ENCODE peak calls at places on chromosomes 3 and 15, in six cellular contexts. T is K562, W is A549, P is endothelial cell of umbilical vein, R is HepG2, Y is GM12878. J is an unnamed sample.

GRCh38 chr15:67863442-67863987 is 23.7 kb upstream of the RNU6-1 start:
- DNase-seq in T (peak), W (peak), P (peak), R (peak), Y (peak), J (peak)

GRCh38 chr3:119314821-119315220 is 20.6 kb downstream of the ARHGAP31 start:
- DNase-seq in T (no peak), W (no peak), P (peak), R (no peak), Y (no peak), J (no peak)

GRCh38 chr15:79091204-79091867 is 756 bp upstream of the RASGRF1 start:
- DNase-seq in T (no peak), W (peak), P (no peak), R (no peak), Y (no peak), J (peak)

GRCh38 chr3:122754867-122755835 is 38.5 kb downstream of the HSPBAP1 start:
- DNase-seq in T (peak), W (peak), P (peak), R (peak), Y (peak), J (peak)

GRCh38 chr15:35674873-35675781 is 129.2 kb upstream of the DPH6 start:
- DNase-seq in T (peak), W (no peak), P (peak), R (no peak), Y (peak), J (no peak)

GRCh38 chr15:70149667-70150404 is 52.1 kb upstream of the TLE3 start:
- DNase-seq in T (no peak), W (no peak), P (no peak), R (no peak), Y (no peak), J (no peak)

GRCh38 chr15:65406402-65407000 is 16.2 kb downstream of the IGDCC4 start:
- DNase-seq in T (no peak), W (no peak), P (no peak), R (no peak), Y (no peak), J (peak)

GRCh38 chr3:191982481-191982880 is 521.5 kb downstream of the PYDC2 start:
- DNase-seq in T (no peak), W (no peak), P (no peak), R (no peak), Y (no peak), J (no peak)

GRCh38 chr15:76177491-76178040 is 117.8 kb downstream of the TMEM266 start:
- DNase-seq in T (no peak), W (peak), P (no peak), R (peak), Y (no peak), J (no peak)

GRCh38 chr3:187193181-187193580 is 4.1 kb upstream of the RTP1 start:
- DNase-seq in T (no peak), W (no peak), P (no peak), R (no peak), Y (no peak), J (no peak)

GRCh38 chr3:114809668-114810413 is 337.2 kb downstream of the ZBTB20 start:
- DNase-seq in T (no peak), W (no peak), P (no peak), R (peak), Y (peak), J (no peak)

GRCh38 chr3:138328341-138328740 is 1.3 kb downstream of the NME9 start:
- DNase-seq in T (peak), W (no peak), P (no peak), R (no peak), Y (no peak), J (peak)

GRCh38 chr3:159266779-159267178 is 464.9 kb downstream of the MFSD1 start:
- DNase-seq in T (peak), W (peak), P (peak), R (peak), Y (no peak), J (peak)

GRCh38 chr15:39680868-39681267 is 100.0 kb downstream of the THBS1 start:
- DNase-seq in T (no peak), W (no peak), P (no peak), R (no peak), Y (no peak), J (no peak)

GRCh38 chr15:96678386-96678785 is 347.9 kb downstream of the NR2F2 start:
- DNase-seq in T (no peak), W (no peak), P (no peak), R (no peak), Y (no peak), J (no peak)

GRCh38 chr15:62607643-62608042 is 434.9 kb upstream of the TPM1 start:
- DNase-seq in T (no peak), W (no peak), P (no peak), R (no peak), Y (no peak), J (no peak)

GRCh38 chr15:63668601-63669000 is 71.4 kb downstream of the FBXL22 start:
- DNase-seq in T (no peak), W (no peak), P (no peak), R (no peak), Y (no peak), J (no peak)

GRCh38 chr3:149152420-149152819 is 23.0 kb downstream of the HPS3 start:
- DNase-seq in T (no peak), W (no peak), P (no peak), R (no peak), Y (peak), J (peak)

GRCh38 chr3:21390136-21390535 is 360.9 kb downstream of the ZNF385D start:
- DNase-seq in T (no peak), W (no peak), P (no peak), R (no peak), Y (no peak), J (no peak)

GRCh38 chr3:159620281-159620680 is 368.4 kb upstream of the IL12A start:
- DNase-seq in T (no peak), W (no peak), P (no peak), R (no peak), Y (no peak), J (no peak)

GRCh38 chr3:181614878-181615277 is 96.8 kb upstream of the SOX2 start:
- DNase-seq in T (no peak), W (no peak), P (no peak), R (no peak), Y (no peak), J (no peak)

GRCh38 chr3:117893638-117894037 is 1141.0 kb downstream of the IGSF11 start:
- DNase-seq in T (no peak), W (no peak), P (peak), R (no peak), Y (no peak), J (no peak)

GRCh38 chr3:53040361-53040820 is 5.5 kb downstream of the SFMBT1 start:
- DNase-seq in T (no peak), W (no peak), P (no peak), R (peak), Y (no peak), J (no peak)

GRCh38 chr15:99142562-99142961 is 37.7 kb downstream of the SYNM start:
- DNase-seq in T (no peak), W (no peak), P (no peak), R (no peak), Y (no peak), J (no peak)

GRCh38 chr15:31226011-31226410 is 100.6 kb upstream of the KLF13 start:
- DNase-seq in T (no peak), W (no peak), P (no peak), R (no peak), Y (no peak), J (no peak)

GRCh38 chr15:66901336-66902100 is 163.9 kb upstream of the SMAD3 start:
- DNase-seq in T (no peak), W (no peak), P (peak), R (no peak), Y (no peak), J (peak)

GRCh38 chr3:108404409-108404808 is 106.0 kb downstream of the MYH15 start:
- DNase-seq in T (no peak), W (no peak), P (no peak), R (no peak), Y (no peak), J (no peak)

GRCh38 chr15:39013262-39013661 is 448.6 kb upstream of the RASGRP1 start:
- DNase-seq in T (no peak), W (no peak), P (no peak), R (no peak), Y (no peak), J (no peak)

GRCh38 chr3:190012314-190012782 is 108.3 kb downstream of the P3H2 start:
- DNase-seq in T (no peak), W (no peak), P (peak), R (peak), Y (no peak), J (no peak)

GRCh38 chr3:124630994-124631393 is 99.3 kb upstream of the UMPS start:
- DNase-seq in T (no peak), W (no peak), P (no peak), R (no peak), Y (no peak), J (no peak)

GRCh38 chr15:35646790-35647189 is 100.8 kb upstream of the DPH6 start:
- DNase-seq in T (no peak), W (no peak), P (no peak), R (no peak), Y (no peak), J (no peak)

GRCh38 chr15:93420050-93420452 is 331.0 kb upstream of the RGMA start:
- DNase-seq in T (no peak), W (no peak), P (no peak), R (no peak), Y (no peak), J (no peak)

GRCh38 chr3:15623535-15624450 is 22.2 kb downstream of the BTD start:
- DNase-seq in T (no peak), W (no peak), P (no peak), R (no peak), Y (no peak), J (no peak)

GRCh38 chr3:152026033-152026556 is 152.7 kb downstream of the SUCNR1 start:
- DNase-seq in T (no peak), W (peak), P (peak), R (no peak), Y (no peak), J (peak)

GRCh38 chr3:43894176-43895049 is 203.7 kb downstream of the ABHD5 start:
- DNase-seq in T (peak), W (peak), P (peak), R (no peak), Y (no peak), J (peak)

GRCh38 chr3:149170672-149171071 is 41.2 kb downstream of the HPS3 start:
- DNase-seq in T (no peak), W (no peak), P (no peak), R (no peak), Y (no peak), J (no peak)

GRCh38 chr15:31448635-31448979 is 122.0 kb downstream of the KLF13 start:
- DNase-seq in T (peak), W (no peak), P (peak), R (no peak), Y (no peak), J (no peak)

GRCh38 chr3:141486416-141486734 is 452 bp upstream of the RASA2 start:
- DNase-seq in T (no peak), W (peak), P (no peak), R (peak), Y (no peak), J (no peak)

GRCh38 chr3:141486735-141487418 is at the start of gene RASA2:
- DNase-seq in T (peak), W (peak), P (peak), R (peak), Y (no peak), J (peak)

GRCh38 chr3:141489184-141489583 is 2.4 kb downstream of the RASA2 start:
- DNase-seq in T (no peak), W (no peak), P (no peak), R (no peak), Y (no peak), J (no peak)

GRCh38 chr3:141485578-141486415 is 1.0 kb upstream of the RASA2 start:
- DNase-seq in T (peak), W (peak), P (peak), R (peak), Y (no peak), J (peak)

DNA sequence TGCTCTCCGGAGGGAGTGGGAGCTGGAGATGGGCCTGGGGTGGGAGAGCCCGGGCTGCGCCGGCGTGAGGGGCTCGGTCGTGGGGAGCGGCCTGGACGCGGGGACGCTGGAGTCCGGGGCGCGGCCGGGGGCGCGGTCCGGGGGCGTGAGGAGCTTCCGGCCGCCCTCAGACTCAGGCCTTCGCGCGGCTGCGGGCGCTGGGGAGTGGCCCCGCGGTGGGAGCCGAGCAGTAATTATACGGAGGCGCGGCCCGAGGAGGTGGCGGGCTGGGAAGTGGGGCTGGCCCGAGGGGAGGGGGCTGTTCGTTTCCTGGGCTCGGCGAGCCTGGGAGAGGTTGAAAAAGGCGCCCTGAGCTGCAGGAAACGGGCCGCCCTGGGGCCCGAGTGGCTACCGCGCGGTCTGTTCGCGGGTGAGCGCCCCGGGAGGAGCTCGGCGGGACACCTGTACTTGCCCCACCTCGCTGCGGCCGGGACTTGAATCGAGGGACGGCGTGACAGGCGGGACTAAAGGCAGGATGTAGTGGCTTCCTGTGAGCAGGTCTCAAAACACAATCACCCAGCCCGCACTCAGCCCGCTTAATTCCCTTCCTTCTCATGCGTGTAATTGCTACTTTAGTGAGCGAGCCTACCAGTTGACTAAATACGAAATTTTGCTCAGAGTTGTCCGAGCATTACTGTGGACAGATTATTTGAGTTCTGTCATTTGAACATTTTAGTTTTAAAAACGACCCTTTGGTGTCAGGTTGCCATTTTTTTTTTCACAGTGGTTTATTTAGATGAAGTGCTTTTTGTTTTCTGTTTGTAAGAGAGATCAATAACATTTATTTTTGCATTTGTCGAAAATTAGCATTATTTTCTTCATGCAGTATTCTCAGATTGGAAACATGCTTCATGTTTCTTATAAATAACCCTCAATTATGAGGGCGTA is 855 bp downstream of the RASA2 start:
- DNase-seq in T (peak), W (peak), P (peak), R (peak), Y (peak), J (peak)
- TF ChIP-seq POLR2A in T (peak), W (peak), P (peak), R (peak), Y (peak), J (peak)

DNA sequence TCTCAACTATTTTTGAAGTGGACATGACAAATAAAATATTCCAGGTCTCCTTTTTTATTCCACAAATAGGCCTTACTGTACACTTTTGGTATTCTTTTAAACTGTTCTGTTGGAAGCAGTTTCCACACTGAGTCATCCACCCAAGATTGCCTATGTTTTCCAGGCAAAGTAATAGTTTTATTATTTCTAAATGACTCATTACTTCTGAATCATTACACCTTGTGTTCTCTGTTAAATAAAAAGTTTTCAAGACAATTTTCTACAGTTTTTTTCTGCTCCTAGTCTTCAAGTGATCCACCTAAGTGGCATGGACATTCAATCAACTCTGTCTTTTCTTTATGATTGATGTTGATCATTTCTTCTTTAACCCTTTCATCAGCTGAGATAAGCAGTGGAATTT is 26.5 kb downstream of the PPP2R3A start:
- DNase-seq in T (no peak), W (no peak), P (peak), R (no peak), Y (no peak), J (no peak)
- TF ChIP-seq MAX in T (no peak), W (no peak), P (no peak), R (no peak), Y (no peak), J (no peak)

GRCh38 chr15:73856458-73857192 is 16.7 kb upstream of the TBC1D21 start:
- DNase-seq in T (no peak), W (no peak), P (no peak), R (no peak), Y (no peak), J (no peak)

GRCh38 chr15:73854265-73854664 is 19.1 kb upstream of the TBC1D21 start:
- DNase-seq in T (no peak), W (no peak), P (no peak), R (no peak), Y (no peak), J (no peak)

GRCh38 chr15:73859236-73859635 is 14.1 kb upstream of the TBC1D21 start:
- DNase-seq in T (no peak), W (no peak), P (no peak), R (no peak), Y (no peak), J (no peak)

GRCh38 chr15:73857193-73857920 is 16.0 kb upstream of the TBC1D21 start:
- DNase-seq in T (no peak), W (no peak), P (no peak), R (no peak), Y (no peak), J (no peak)

GRCh38 chr15:73858062-73858461 is 15.3 kb upstream of the TBC1D21 start:
- DNase-seq in T (peak), W (no peak), P (no peak), R (no peak), Y (no peak), J (peak)
- TF ChIP-seq MYC in T (no peak), W (no peak), P (no peak), R (no peak), Y (no peak), J (no peak)

GRCh38 chr3:13479582-13480339 is at the start of gene HDAC11:
- DNase-seq in T (peak), W (peak), P (peak), R (peak), Y (peak), J (peak)
- TF ChIP-seq POLR2A in T (peak), W (peak), P (no peak), R (peak), Y (peak), J (peak)

GRCh38 chr3:146449584-146449983 is 19.8 kb downstream of the PLSCR2 start:
- DNase-seq in T (no peak), W (no peak), P (no peak), R (no peak), Y (no peak), J (no peak)

GRCh38 chr3:146449076-146449475 is 20.3 kb downstream of the PLSCR2 start:
- DNase-seq in T (no peak), W (no peak), P (no peak), R (no peak), Y (no peak), J (no peak)

GRCh38 chr3:146446026-146446425 is 23.3 kb downstream of the PLSCR2 start:
- DNase-seq in T (no peak), W (no peak), P (no peak), R (no peak), Y (no peak), J (no peak)
- TF ChIP-seq MAX in T (no peak), W (no peak), P (no peak), R (no peak), Y (no peak), J (no peak)

GRCh38 chr3:10336761-10337160 is 15.8 kb upstream of the SEC13 start:
- DNase-seq in T (peak), W (no peak), P (no peak), R (no peak), Y (no peak), J (no peak)

GRCh38 chr3:10335871-10336622 is 15.1 kb upstream of the SEC13 start:
- DNase-seq in T (peak), W (no peak), P (no peak), R (no peak), Y (no peak), J (no peak)

GRCh38 chr3:10338164-10338470 is 17.2 kb upstream of the SEC13 start:
- DNase-seq in T (peak), W (no peak), P (no peak), R (no peak), Y (no peak), J (no peak)

GRCh38 chr3:10338591-10339369 is 17.9 kb upstream of the SEC13 start:
- DNase-seq in T (peak), W (no peak), P (no peak), R (no peak), Y (no peak), J (no peak)

GRCh38 chr3:10337323-10338163 is 16.6 kb upstream of the SEC13 start:
- DNase-seq in T (no peak), W (no peak), P (no peak), R (no peak), Y (no peak), J (no peak)
- TF ChIP-seq MYC in T (no peak), W (no peak), P (no peak), R (peak), Y (no peak), J (no peak)

GRCh38 chr3:32431481-32431880 is 39.8 kb downstream of the CMTM7 start:
- DNase-seq in T (no peak), W (no peak), P (no peak), R (no peak), Y (no peak), J (no peak)

GRCh38 chr3:32430900-32431299 is 39.2 kb downstream of the CMTM7 start:
- DNase-seq in T (no peak), W (no peak), P (no peak), R (no peak), Y (no peak), J (no peak)

GRCh38 chr3:32434206-32434605 is 42.6 kb downstream of the CMTM7 start:
- DNase-seq in T (no peak), W (no peak), P (no peak), R (no peak), Y (no peak), J (no peak)

GRCh38 chr3:32432045-32432710 is 40.5 kb downstream of the CMTM7 start:
- DNase-seq in T (no peak), W (no peak), P (no peak), R (no peak), Y (no peak), J (no peak)

DNA sequence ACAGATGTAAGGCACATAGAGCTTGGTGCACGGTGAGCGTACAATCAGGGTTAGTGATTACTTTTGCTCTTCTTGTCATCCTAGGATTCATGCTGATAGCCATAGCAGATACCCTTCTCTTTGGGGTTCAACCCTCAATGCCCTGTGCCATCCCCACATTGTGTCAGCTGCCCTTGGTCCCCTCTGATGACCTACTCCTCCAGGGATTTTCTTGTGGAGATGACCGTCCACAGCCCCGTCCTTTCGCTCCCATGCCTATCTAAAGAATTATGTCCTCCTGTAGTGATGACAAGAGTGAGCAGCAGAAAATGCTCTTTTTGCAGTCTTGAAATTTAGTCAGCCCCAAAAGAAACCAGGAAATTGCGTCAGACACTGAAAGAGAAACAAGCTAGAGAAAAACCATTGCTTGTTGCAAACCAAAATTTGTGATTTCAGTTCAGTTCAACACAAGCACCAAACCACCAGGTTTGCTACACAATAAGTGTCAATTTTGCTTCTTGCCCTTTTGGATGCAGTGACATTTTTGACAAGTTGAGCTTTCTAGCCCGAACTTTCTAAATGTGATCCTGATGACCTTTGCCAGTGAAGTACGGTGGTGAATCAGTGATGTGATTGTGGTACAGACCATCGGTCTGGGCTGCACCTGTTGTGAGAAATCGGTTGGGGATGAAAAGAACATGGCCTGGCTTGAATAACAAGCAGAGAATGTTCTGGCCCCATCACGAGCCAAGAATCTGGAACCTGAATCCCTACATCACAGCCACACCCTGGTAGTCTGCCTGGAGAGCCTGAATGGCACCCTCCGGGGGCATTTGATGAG is 41.3 kb downstream of the CMTM7 start:
- DNase-seq in T (no peak), W (no peak), P (no peak), R (no peak), Y (peak), J (peak)
- TF ChIP-seq POLR2A in T (no peak), W (no peak), P (no peak), R (no peak), Y (no peak), J (no peak)